ENCODE peak calls at places on chromosome 20, in four cellular contexts. E is K562, B is GM12878, Z is HepG2. Q is an unnamed sample.

GRCh38 chr20:33811763-33812672 is 870 bp downstream of the CHMP4B start:
- DNase-seq in Z (peak), B (no peak), E (peak), Q (no peak)

GRCh38 chr20:8967641-8968245 is 101.1 kb upstream of the PLCB4 start:
- DNase-seq in Z (no peak), E (no peak), B (no peak), Q (no peak)

GRCh38 chr20:61436268-61436667 is 184.2 kb downstream of the CDH4 start:
- DNase-seq in Z (no peak), B (no peak), E (no peak), Q (no peak)

GRCh38 chr20:57288676-57289075 is 22.2 kb upstream of the BMP7 start:
- DNase-seq in B (no peak), E (no peak), Z (no peak), Q (no peak)

GRCh38 chr20:52965380-52965779 is 6.8 kb upstream of the TSHZ2 start:
- DNase-seq in Z (no peak), B (no peak), E (no peak), Q (no peak)

GRCh38 chr20:33896509-33896908 is 85.4 kb downstream of the CHMP4B start:
- DNase-seq in B (no peak), Z (no peak), E (no peak), Q (no peak)

GRCh38 chr20:1137236-1137635 is 18.8 kb downstream of the PSMF1 start:
- DNase-seq in Z (no peak), E (no peak), B (no peak), Q (no peak)

GRCh38 chr20:45781391-45781931 is 10.2 kb downstream of the WFDC3 start:
- DNase-seq in E (no peak), B (no peak), Z (no peak), Q (no peak)

GRCh38 chr20:57476073-57476526 is 48.8 kb downstream of the CTCFL start:
- DNase-seq in E (no peak), B (peak), Z (no peak), Q (peak)

GRCh38 chr20:52985687-52986086 is 13.5 kb downstream of the TSHZ2 start:
- DNase-seq in E (no peak), Z (no peak), B (no peak), Q (no peak)

GRCh38 chr20:35551485-35551884 is 9.6 kb downstream of the ERGIC3 start:
- DNase-seq in E (no peak), B (no peak), Z (no peak), Q (no peak)

GRCh38 chr20:4064118-4064962 is 49.0 kb upstream of the RNF24 start:
- DNase-seq in Z (no peak), E (peak), B (no peak), Q (peak)

GRCh38 chr20:56788041-56788670 is 159.1 kb downstream of the TFAP2C start:
- DNase-seq in Z (peak), E (no peak), B (no peak), Q (no peak)

GRCh38 chr20:1469925-1470571 is 3.4 kb upstream of the NSFL1C start:
- DNase-seq in Z (peak), E (peak), B (peak), Q (peak)

GRCh38 chr20:36532388-36532787 is 8.9 kb upstream of the MYL9 start:
- DNase-seq in B (no peak), Z (no peak), E (no peak), Q (no peak)

GRCh38 chr20:17631576-17632319 is 50.3 kb downstream of the RRBP1 start:
- DNase-seq in B (no peak), E (no peak), Z (no peak), Q (no peak)

GRCh38 chr20:22880277-22880676 is 154.8 kb upstream of the SSTR4 start:
- DNase-seq in Z (no peak), B (no peak), E (no peak), Q (no peak)

GRCh38 chr20:1663917-1664316 is 6.3 kb upstream of the SIRPG start:
- DNase-seq in E (no peak), B (no peak), Z (no peak), Q (no peak)

GRCh38 chr20:51412991-51413471 is 129.5 kb downstream of the NFATC2 start:
- DNase-seq in B (no peak), E (no peak), Z (peak), Q (no peak)
- TF ChIP-seq NR2C2 in B (no peak), E (no peak), Z (peak), Q (no peak)

GRCh38 chr20:54514020-54514607 is 38.7 kb downstream of the DOK5 start:
- DNase-seq in B (no peak), E (no peak), Z (peak), Q (no peak)

GRCh38 chr20:54515788-54516324 is 40.5 kb downstream of the DOK5 start:
- DNase-seq in E (no peak), Z (no peak), B (no peak), Q (no peak)

GRCh38 chr20:54512694-54513093 is 37.3 kb downstream of the DOK5 start:
- DNase-seq in E (no peak), B (no peak), Z (peak), Q (no peak)

GRCh38 chr20:54506643-54507042 is 31.2 kb downstream of the DOK5 start:
- DNase-seq in B (no peak), Z (no peak), E (no peak), Q (no peak)

GRCh38 chr20:54510546-54511129 is 35.2 kb downstream of the DOK5 start:
- DNase-seq in B (no peak), Z (no peak), E (no peak), Q (peak)
- TF ChIP-seq NR2C2 in B (no peak), Z (no peak), E (no peak), Q (no peak)

DNA sequence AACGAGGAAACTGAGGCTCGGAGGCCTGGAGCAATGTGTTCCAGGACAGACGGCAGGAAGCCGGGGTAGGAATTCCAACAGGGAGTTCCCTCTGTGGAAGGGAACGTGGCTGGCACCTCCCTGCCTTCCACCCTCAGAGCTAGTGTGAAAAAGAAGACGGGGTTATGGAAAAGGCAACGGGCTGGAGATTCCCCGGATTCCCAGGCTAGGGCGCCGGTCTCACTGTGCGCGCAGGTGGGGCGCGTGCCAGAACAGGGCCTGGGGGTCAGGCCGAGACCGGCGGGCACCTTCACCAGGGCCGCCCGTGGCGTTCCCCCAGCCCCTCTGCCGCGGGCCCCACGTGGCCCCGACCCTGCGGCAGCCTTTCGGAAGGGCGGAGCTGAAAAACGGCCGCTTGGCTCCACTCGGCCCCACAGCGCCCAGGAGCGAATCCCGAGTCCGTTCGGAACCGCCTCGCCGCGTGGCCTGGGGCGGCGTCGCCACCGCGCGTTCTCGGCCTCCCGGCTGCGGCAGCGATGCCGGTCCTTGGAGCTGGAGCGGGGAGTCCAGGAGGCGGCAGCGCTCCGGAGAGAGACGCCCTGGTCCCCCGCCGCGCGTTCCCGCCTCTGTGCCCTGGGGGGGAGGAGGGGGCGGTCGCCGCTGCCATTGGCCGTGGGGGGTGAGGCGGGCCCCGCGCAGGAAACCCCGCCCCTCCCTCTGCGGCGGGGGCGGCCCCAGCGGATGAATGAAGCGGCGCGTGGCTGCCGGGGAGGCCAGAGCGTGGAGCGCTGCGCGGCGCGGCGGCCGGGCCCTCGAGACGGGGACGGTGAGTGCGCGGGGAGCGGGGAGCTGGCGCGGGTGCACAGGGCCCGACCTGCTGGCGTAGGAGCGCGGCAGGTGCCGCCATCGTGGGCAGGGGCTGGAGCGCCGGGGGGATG is at the start of gene SLCO4A1:
- DNase-seq in Z (peak), E (peak), B (no peak), Q (peak)
- TF ChIP-seq NR2C2 in Z (peak), E (no peak), B (no peak), Q (no peak)

GRCh38 chr20:44092551-44093248 is 94.3 kb downstream of the JPH2 start:
- DNase-seq in E (no peak), Z (peak), B (no peak), Q (no peak)
- TF ChIP-seq NR2C2 in E (no peak), Z (no peak), B (no peak), Q (no peak)

Q was measured in WTC11.